ENCODE peak calls at places on chromosomes 16 and 17, in eight cellular contexts. One of them, this sample, is unnamed.

GRCh38 chr17:338442-339192 is 14.0 kb downstream of the RPH3AL start:
- DNase-seq in posterior cingulate gyrus: no peak
- DNase-seq in NCI-H226: no peak
- DNase-seq in AG10803: no peak
- DNase-seq in ecto neural progenitor cell: no peak
- DNase-seq in fibroblast of the conjunctiva: no peak
- DNase-seq in dorsolateral prefrontal cortex: no peak
- DNase-seq in CD4-positive, alpha-beta T cell: no peak
- DNase-seq in this sample: no peak

GRCh38 chr17:14304876-14305636 is 4.2 kb downstream of the HS3ST3B1 start:
- DNase-seq in NCI-H226: no peak
- DNase-seq in CD4-positive, alpha-beta T cell: no peak
- DNase-seq in posterior cingulate gyrus: no peak
- DNase-seq in ecto neural progenitor cell: peak; percentile 58
- DNase-seq in dorsolateral prefrontal cortex: no peak
- DNase-seq in AG10803: no peak
- DNase-seq in fibroblast of the conjunctiva: no peak
- DNase-seq in this sample: no peak

GRCh38 chr16:28534542-28535373 is 4.0 kb downstream of the NUPR1 start:
- DNase-seq in ecto neural progenitor cell: no peak
- DNase-seq in AG10803: peak; percentile 89
- DNase-seq in NCI-H226: no peak
- DNase-seq in dorsolateral prefrontal cortex: peak; percentile 15
- DNase-seq in fibroblast of the conjunctiva: peak; percentile 51
- DNase-seq in posterior cingulate gyrus: no peak
- DNase-seq in CD4-positive, alpha-beta T cell: peak; percentile 19
- DNase-seq in this sample: no peak

GRCh38 chr16:56424404-56424765 is 960 bp downstream of the AMFR start:
- DNase-seq in CD4-positive, alpha-beta T cell: no peak
- DNase-seq in posterior cingulate gyrus: no peak
- DNase-seq in AG10803: no peak
- DNase-seq in fibroblast of the conjunctiva: no peak
- DNase-seq in ecto neural progenitor cell: no peak
- DNase-seq in dorsolateral prefrontal cortex: no peak
- DNase-seq in NCI-H226: no peak
- DNase-seq in this sample: no peak

GRCh38 chr16:23227529-23227928 is 45.0 kb downstream of the SCNN1G start:
- DNase-seq in CD4-positive, alpha-beta T cell: no peak
- DNase-seq in posterior cingulate gyrus: no peak
- DNase-seq in ecto neural progenitor cell: no peak
- DNase-seq in NCI-H226: no peak
- DNase-seq in fibroblast of the conjunctiva: no peak
- DNase-seq in dorsolateral prefrontal cortex: no peak
- DNase-seq in AG10803: no peak
- DNase-seq in this sample: no peak

GRCh38 chr17:66645259-66645658 is 189.7 kb upstream of the CACNG5 start:
- DNase-seq in CD4-positive, alpha-beta T cell: no peak
- DNase-seq in posterior cingulate gyrus: no peak
- DNase-seq in AG10803: no peak
- DNase-seq in ecto neural progenitor cell: no peak
- DNase-seq in dorsolateral prefrontal cortex: peak; percentile 42
- DNase-seq in NCI-H226: no peak
- DNase-seq in fibroblast of the conjunctiva: no peak
- DNase-seq in this sample: no peak

GRCh38 chr17:28118362-28118761 is 75.9 kb downstream of the NLK start:
- DNase-seq in CD4-positive, alpha-beta T cell: no peak
- DNase-seq in AG10803: no peak
- DNase-seq in fibroblast of the conjunctiva: no peak
- DNase-seq in NCI-H226: no peak
- DNase-seq in posterior cingulate gyrus: no peak
- DNase-seq in ecto neural progenitor cell: no peak
- DNase-seq in dorsolateral prefrontal cortex: no peak
- DNase-seq in this sample: no peak

GRCh38 chr16:3135120-3135715 is 389 bp downstream of the ZNF213 start:
- DNase-seq in CD4-positive, alpha-beta T cell: no peak
- DNase-seq in NCI-H226: no peak
- DNase-seq in ecto neural progenitor cell: no peak
- DNase-seq in posterior cingulate gyrus: no peak
- DNase-seq in AG10803: no peak
- DNase-seq in dorsolateral prefrontal cortex: no peak
- DNase-seq in fibroblast of the conjunctiva: no peak
- DNase-seq in this sample: no peak

GRCh38 chr16:19003935-19004334 is 20.2 kb downstream of the TMC7 start:
- DNase-seq in posterior cingulate gyrus: no peak
- DNase-seq in ecto neural progenitor cell: no peak
- DNase-seq in fibroblast of the conjunctiva: no peak
- DNase-seq in AG10803: no peak
- DNase-seq in dorsolateral prefrontal cortex: no peak
- DNase-seq in NCI-H226: no peak
- DNase-seq in CD4-positive, alpha-beta T cell: no peak
- DNase-seq in this sample: no peak

GRCh38 chr17:78589885-78590284 is 12.7 kb upstream of the DNAH17 start:
- DNase-seq in ecto neural progenitor cell: no peak
- DNase-seq in CD4-positive, alpha-beta T cell: no peak
- DNase-seq in posterior cingulate gyrus: no peak
- DNase-seq in fibroblast of the conjunctiva: no peak
- DNase-seq in dorsolateral prefrontal cortex: no peak
- DNase-seq in NCI-H226: no peak
- DNase-seq in AG10803: no peak
- DNase-seq in this sample: no peak

GRCh38 chr16:52863000-52863399 is 189.7 kb downstream of the CHD9NB start:
- DNase-seq in ecto neural progenitor cell: no peak
- DNase-seq in dorsolateral prefrontal cortex: no peak
- DNase-seq in fibroblast of the conjunctiva: no peak
- DNase-seq in AG10803: no peak
- DNase-seq in CD4-positive, alpha-beta T cell: no peak
- DNase-seq in posterior cingulate gyrus: no peak
- DNase-seq in NCI-H226: no peak
- DNase-seq in this sample: no peak

GRCh38 chr16:67449739-67450138 is 18.8 kb downstream of the HSD11B2 start:
- DNase-seq in CD4-positive, alpha-beta T cell: no peak
- DNase-seq in dorsolateral prefrontal cortex: no peak
- DNase-seq in fibroblast of the conjunctiva: no peak
- DNase-seq in ecto neural progenitor cell: no peak
- DNase-seq in NCI-H226: no peak
- DNase-seq in posterior cingulate gyrus: no peak
- DNase-seq in AG10803: no peak
- DNase-seq in this sample: no peak

GRCh38 chr16:53055603-53056527 is 1.1 kb downstream of the CHD9 start:
- DNase-seq in ecto neural progenitor cell: peak; percentile 56
- DNase-seq in fibroblast of the conjunctiva: peak; percentile 51
- DNase-seq in posterior cingulate gyrus: no peak
- DNase-seq in CD4-positive, alpha-beta T cell: no peak
- DNase-seq in NCI-H226: peak; percentile 84
- DNase-seq in AG10803: peak; percentile 62
- DNase-seq in dorsolateral prefrontal cortex: no peak
- DNase-seq in this sample: no peak

GRCh38 chr17:10730956-10731879 is 1.4 kb upstream of the TMEM220 start:
- DNase-seq in fibroblast of the conjunctiva: no peak
- DNase-seq in dorsolateral prefrontal cortex: no peak
- DNase-seq in NCI-H226: no peak
- DNase-seq in posterior cingulate gyrus: no peak
- DNase-seq in ecto neural progenitor cell: peak; percentile 52
- DNase-seq in CD4-positive, alpha-beta T cell: no peak
- DNase-seq in AG10803: no peak
- DNase-seq in this sample: no peak

GRCh38 chr17:42337442-42337841 is 49.1 kb downstream of the STAT5A start:
- DNase-seq in AG10803: peak; percentile 99
- DNase-seq in fibroblast of the conjunctiva: peak; percentile 29
- DNase-seq in posterior cingulate gyrus: no peak
- DNase-seq in dorsolateral prefrontal cortex: no peak
- DNase-seq in CD4-positive, alpha-beta T cell: peak; percentile 66
- DNase-seq in ecto neural progenitor cell: no peak
- DNase-seq in NCI-H226: no peak
- DNase-seq in this sample: peak; percentile 94

GRCh38 chr16:813204-813915 is 12.8 kb upstream of the GNG13 start:
- DNase-seq in NCI-H226: no peak
- DNase-seq in ecto neural progenitor cell: peak; percentile 85
- DNase-seq in posterior cingulate gyrus: peak; percentile 69
- DNase-seq in AG10803: peak; percentile 6
- DNase-seq in fibroblast of the conjunctiva: no peak
- DNase-seq in dorsolateral prefrontal cortex: peak; percentile 46
- DNase-seq in CD4-positive, alpha-beta T cell: peak; percentile 40
- DNase-seq in this sample: no peak